ENCODE peak calls at places on chromosomes 1 and 21, in seven cellular contexts. One of them, this sample, is unnamed.

GRCh38 chr1:100624886-100625430 is 87.0 kb downstream of the GPR88 start:
- DNase-seq in amniotic stem cell: no peak
- DNase-seq in NCI-H2029 treated with DMSO at 0.1 percent for 48 hours: no peak
- DNase-seq in esophagus squamous epithelium: no peak
- DNase-seq in GM12864: no peak
- DNase-seq in cardiac fibroblast: no peak
- DNase-seq in NCI-H1694: no peak
- DNase-seq in this sample: no peak

GRCh38 chr1:162357681-162358266 is 18.9 kb downstream of the SPATA46 start:
- DNase-seq in amniotic stem cell: peak
- DNase-seq in NCI-H2029 treated with DMSO at 0.1 percent for 48 hours: peak
- DNase-seq in esophagus squamous epithelium: no peak
- DNase-seq in GM12864: no peak
- DNase-seq in cardiac fibroblast: peak
- DNase-seq in NCI-H1694: peak
- DNase-seq in this sample: no peak

GRCh38 chr1:101137144-101138126 is 99.4 kb upstream of the S1PR1 start:
- DNase-seq in amniotic stem cell: no peak
- DNase-seq in NCI-H2029 treated with DMSO at 0.1 percent for 48 hours: no peak
- DNase-seq in esophagus squamous epithelium: no peak
- DNase-seq in GM12864: no peak
- DNase-seq in cardiac fibroblast: peak
- DNase-seq in NCI-H1694: no peak
- DNase-seq in this sample: no peak

GRCh38 chr1:76864383-76864782 is 2.9 kb upstream of the ST6GALNAC5 start:
- DNase-seq in amniotic stem cell: no peak
- DNase-seq in NCI-H2029 treated with DMSO at 0.1 percent for 48 hours: no peak
- DNase-seq in esophagus squamous epithelium: no peak
- DNase-seq in GM12864: no peak
- DNase-seq in cardiac fibroblast: no peak
- DNase-seq in NCI-H1694: no peak
- DNase-seq in this sample: no peak

GRCh38 chr1:193558491-193559028 is 372.1 kb upstream of the B3GALT2 start:
- DNase-seq in amniotic stem cell: peak
- DNase-seq in NCI-H2029 treated with DMSO at 0.1 percent for 48 hours: no peak
- DNase-seq in esophagus squamous epithelium: no peak
- DNase-seq in GM12864: no peak
- DNase-seq in cardiac fibroblast: peak
- DNase-seq in NCI-H1694: no peak
- DNase-seq in this sample: no peak

GRCh38 chr1:212229654-212230053 is 55.6 kb upstream of the PPP2R5A start:
- DNase-seq in amniotic stem cell: peak
- DNase-seq in NCI-H2029 treated with DMSO at 0.1 percent for 48 hours: no peak
- DNase-seq in esophagus squamous epithelium: no peak
- DNase-seq in GM12864: no peak
- DNase-seq in cardiac fibroblast: peak
- DNase-seq in NCI-H1694: no peak
- DNase-seq in this sample: no peak

GRCh38 chr1:200139661-200140250 is 112.2 kb downstream of the NR5A2 start:
- DNase-seq in amniotic stem cell: peak
- DNase-seq in NCI-H2029 treated with DMSO at 0.1 percent for 48 hours: peak
- DNase-seq in esophagus squamous epithelium: no peak
- DNase-seq in GM12864: peak
- DNase-seq in cardiac fibroblast: peak
- DNase-seq in NCI-H1694: peak
- DNase-seq in this sample: no peak

GRCh38 chr1:162905759-162906158 is 44.8 kb upstream of the CCDC190 start:
- DNase-seq in amniotic stem cell: peak
- DNase-seq in NCI-H2029 treated with DMSO at 0.1 percent for 48 hours: no peak
- DNase-seq in esophagus squamous epithelium: no peak
- DNase-seq in GM12864: no peak
- DNase-seq in cardiac fibroblast: peak
- DNase-seq in NCI-H1694: no peak
- DNase-seq in this sample: no peak

GRCh38 chr1:181949500-181949899 is 112.0 kb downstream of the ZNF648 start:
- DNase-seq in amniotic stem cell: no peak
- DNase-seq in NCI-H2029 treated with DMSO at 0.1 percent for 48 hours: no peak
- DNase-seq in esophagus squamous epithelium: no peak
- DNase-seq in GM12864: no peak
- DNase-seq in cardiac fibroblast: no peak
- DNase-seq in NCI-H1694: no peak
- DNase-seq in this sample: no peak

GRCh38 chr21:43331962-43332458 is 94.9 kb downstream of the SIK1 start:
- DNase-seq in amniotic stem cell: no peak
- DNase-seq in NCI-H2029 treated with DMSO at 0.1 percent for 48 hours: peak
- DNase-seq in esophagus squamous epithelium: no peak
- DNase-seq in GM12864: no peak
- DNase-seq in cardiac fibroblast: peak
- DNase-seq in NCI-H1694: no peak
- DNase-seq in this sample: no peak

GRCh38 chr1:172351761-172352161 is 68.7 kb upstream of the C1orf105 start:
- DNase-seq in amniotic stem cell: peak
- DNase-seq in NCI-H2029 treated with DMSO at 0.1 percent for 48 hours: no peak
- DNase-seq in esophagus squamous epithelium: no peak
- DNase-seq in GM12864: no peak
- DNase-seq in cardiac fibroblast: peak
- DNase-seq in NCI-H1694: no peak
- DNase-seq in this sample: no peak

GRCh38 chr1:8015036-8015808 is 10.9 kb downstream of the ERRFI1 start:
- DNase-seq in amniotic stem cell: peak
- DNase-seq in NCI-H2029 treated with DMSO at 0.1 percent for 48 hours: peak
- DNase-seq in esophagus squamous epithelium: no peak
- DNase-seq in GM12864: peak
- DNase-seq in cardiac fibroblast: peak
- DNase-seq in NCI-H1694: peak
- DNase-seq in this sample: no peak

GRCh38 chr1:73914994-73915393 is 283.0 kb downstream of the LRRIQ3 start:
- DNase-seq in amniotic stem cell: no peak
- DNase-seq in NCI-H2029 treated with DMSO at 0.1 percent for 48 hours: no peak
- DNase-seq in esophagus squamous epithelium: no peak
- DNase-seq in GM12864: no peak
- DNase-seq in cardiac fibroblast: no peak
- DNase-seq in NCI-H1694: no peak
- DNase-seq in this sample: no peak

GRCh38 chr1:99621340-99621901 is 24.5 kb upstream of the PALMD start:
- DNase-seq in amniotic stem cell: no peak
- DNase-seq in NCI-H2029 treated with DMSO at 0.1 percent for 48 hours: no peak
- DNase-seq in esophagus squamous epithelium: no peak
- DNase-seq in GM12864: no peak
- DNase-seq in cardiac fibroblast: peak
- DNase-seq in NCI-H1694: no peak
- DNase-seq in this sample: no peak

GRCh38 chr1:182301467-182302198 is 90.0 kb downstream of the GLUL start:
- DNase-seq in amniotic stem cell: no peak
- DNase-seq in NCI-H2029 treated with DMSO at 0.1 percent for 48 hours: no peak
- DNase-seq in esophagus squamous epithelium: no peak
- DNase-seq in GM12864: no peak
- DNase-seq in cardiac fibroblast: no peak
- DNase-seq in NCI-H1694: peak
- DNase-seq in this sample: no peak

GRCh38 chr1:59593798-59594790 is 220.7 kb upstream of the HOOK1 start:
- DNase-seq in amniotic stem cell: no peak
- DNase-seq in NCI-H2029 treated with DMSO at 0.1 percent for 48 hours: no peak
- DNase-seq in esophagus squamous epithelium: no peak
- DNase-seq in GM12864: no peak
- DNase-seq in cardiac fibroblast: no peak
- DNase-seq in NCI-H1694: no peak
- DNase-seq in this sample: no peak

This sample was measured in NCI-H1417 treated with DMSO at 0.1 percent for 48 hours.